ENCODE peak calls at places on chromosome 9, in nine cellular contexts. D is OCI-M1; W is effector memory CD4-positive, alpha-beta T cell; X is GM04504; N is psoas muscle; Z is naive thymus-derived CD8-positive, alpha-beta T cell; Q is stimulated activated CD4-positive, alpha-beta T cell treated with anti-CD3 and anti-CD28 coated beads, TNF-alpha, amount 100 ng/mL, for 4 hours; H is activated naive CD4-positive, alpha-beta T cell treated with Interleukin-2 at 50 U/mL for 16 hours; K is retina. J is an unnamed sample.

GRCh38 chr9:89441655-89441970 is 56.3 kb downstream of the SEMA4D start:
- DNase-seq in H (no peak), X (no peak), N (no peak), K (no peak), Z (no peak), W (no peak), D (no peak), Q (no peak), J (no peak)

GRCh38 chr9:91059713-91060112 is 258.1 kb downstream of the SYK start:
- DNase-seq in K (no peak), D (no peak), N (no peak), W (no peak), Q (no peak), X (no peak), Z (no peak), H (no peak), J (no peak)

GRCh38 chr9:33273972-33274328 is 9.1 kb downstream of the CHMP5 start:
- DNase-seq in Q (no peak), H (no peak), W (no peak), D (no peak), X (no peak), K (no peak), Z (no peak), N (no peak), J (no peak)

GRCh38 chr9:130106860-130107848 is 53.4 kb downstream of the GPR107 start:
- DNase-seq in D (peak; percentile 83), X (peak; percentile 63), H (peak; percentile 85), Z (peak; percentile 82), N (peak; percentile 80), W (peak; percentile 64), K (peak; percentile 71), Q (peak; percentile 81), J (peak; percentile 93)

GRCh38 chr9:109799792-109800191 is 19.8 kb downstream of the PALM2AKAP2 start:
- DNase-seq in Q (no peak), W (no peak), X (no peak), Z (no peak), H (no peak), N (no peak), K (no peak), D (no peak), J (no peak)

GRCh38 chr9:87853843-87854242 is 28.8 kb upstream of the SPATA31E1 start:
- DNase-seq in H (no peak), N (no peak), W (no peak), D (no peak), X (no peak), Z (no peak), K (no peak), Q (no peak), J (peak; percentile 52)

GRCh38 chr9:72834994-72835393 is 117.9 kb downstream of the ALDH1A1 start:
- DNase-seq in W (no peak), Q (no peak), K (no peak), X (no peak), H (no peak), D (no peak), Z (no peak), N (no peak), J (no peak)

GRCh38 chr9:129814432-129815223 is 9.3 kb downstream of the TOR1A start:
- DNase-seq in Z (no peak), H (no peak), K (no peak), N (no peak), X (no peak), W (no peak), D (no peak), Q (no peak), J (no peak)

GRCh38 chr9:126126807-126127206 is 199.8 kb upstream of the MVB12B start:
- DNase-seq in K (no peak), Q (no peak), X (no peak), Z (no peak), W (no peak), H (no peak), N (no peak), D (no peak), J (no peak)

GRCh38 chr9:130339306-130339705 is 73.7 kb downstream of the HMCN2 start:
- DNase-seq in Q (no peak), W (no peak), K (no peak), Z (no peak), N (no peak), D (no peak), H (no peak), X (no peak), J (no peak)

GRCh38 chr9:133979124-133979920 is 12.8 kb downstream of the VAV2 start:
- DNase-seq in Q (no peak), W (no peak), D (no peak), K (peak; percentile 76), H (no peak), X (no peak), Z (no peak), N (peak; percentile 51), J (peak; percentile 77)

GRCh38 chr9:38761334-38761733 is 41.4 kb upstream of the FAM240B start:
- DNase-seq in Q (no peak), W (no peak), H (no peak), N (no peak), Z (no peak), X (no peak), D (no peak), K (no peak), J (peak; percentile 55)

GRCh38 chr9:120729796-120730195 is 15.5 kb upstream of the MEGF9 start:
- DNase-seq in K (peak; percentile 24), H (no peak), W (no peak), Q (no peak), X (no peak), N (no peak), Z (no peak), D (peak; percentile 30), J (peak; percentile 41)

GRCh38 chr9:115672477-115673316 is 480.9 kb upstream of the PAPPA start:
- DNase-seq in N (no peak), H (no peak), W (no peak), K (peak; percentile 38), X (peak; percentile 94), Q (no peak), D (peak; percentile 8), Z (no peak), J (peak; percentile 88)

GRCh38 chr9:76302543-76302942 is 91.7 kb downstream of the RFK start:
- DNase-seq in N (no peak), Q (no peak), K (no peak), W (no peak), D (no peak), X (no peak), Z (no peak), H (no peak), J (no peak)

GRCh38 chr9:130024597-130024994 is 18.4 kb downstream of the FNBP1 start:
- DNase-seq in D (no peak), Z (no peak), N (no peak), W (no peak), H (no peak), Q (no peak), X (no peak), K (no peak), J (no peak)

GRCh38 chr9:37908698-37909186 is 4.8 kb upstream of the SLC25A51 start:
- DNase-seq in N (no peak), X (peak; percentile 34), Q (no peak), Z (no peak), H (no peak), D (peak; percentile 17), K (no peak), W (no peak), J (no peak)

GRCh38 chr9:97924386-97924785 is 2.1 kb upstream of the TRMO start:
- DNase-seq in K (no peak), Z (no peak), W (no peak), H (no peak), X (no peak), N (no peak), D (peak; percentile 72), Q (no peak), J (no peak)

GRCh38 chr9:91151741-91152095 is 210.0 kb downstream of the AUH start:
- DNase-seq in W (no peak), D (no peak), N (no peak), X (no peak), K (no peak), Q (no peak), H (no peak), Z (no peak), J (no peak)

GRCh38 chr9:133463234-133463863 is 3.6 kb downstream of the CACFD1 start:
- DNase-seq in D (no peak), N (no peak), Q (no peak), W (no peak), X (no peak), Z (no peak), H (no peak), K (no peak), J (peak; percentile 42)

GRCh38 chr9:7234144-7234543 is 476.4 kb downstream of the KDM4C start:
- DNase-seq in Q (no peak), K (no peak), N (no peak), Z (no peak), W (no peak), D (peak; percentile 100), X (no peak), H (peak; percentile 12), J (peak; percentile 72)

GRCh38 chr9:21690561-21690960 is 111.9 kb upstream of the MTAP start:
- DNase-seq in D (no peak), Z (no peak), W (no peak), Q (no peak), H (no peak), K (no peak), N (no peak), X (no peak), J (no peak)

GRCh38 chr9:36825179-36825578 is 208.9 kb downstream of the PAX5 start:
- DNase-seq in D (no peak), K (no peak), H (no peak), Q (no peak), N (no peak), X (no peak), Z (no peak), W (no peak), J (no peak)

GRCh38 chr9:121445986-121446385 is 53.7 kb downstream of the GGTA1 start:
- DNase-seq in K (no peak), H (no peak), Q (no peak), X (no peak), Z (no peak), N (no peak), W (no peak), D (no peak), J (no peak)

GRCh38 chr9:21906213-21906612 is 88.0 kb downstream of the CDKN2A start:
- DNase-seq in N (no peak), H (no peak), K (no peak), X (no peak), Q (no peak), Z (no peak), D (no peak), W (no peak), J (no peak)

GRCh38 chr9:132662152-132662945 is 7.4 kb downstream of the DDX31 start:
- DNase-seq in Q (no peak), Z (no peak), X (no peak), D (no peak), H (no peak), W (no peak), K (no peak), N (no peak), J (peak; percentile 74)

GRCh38 chr9:101486693-101487442 is 46.8 kb upstream of the RNF20 start:
- DNase-seq in Z (no peak), K (peak; percentile 94), H (no peak), N (peak; percentile 39), W (no peak), Q (no peak), D (peak; percentile 89), X (peak; percentile 28), J (peak; percentile 90)

GRCh38 chr9:77177143-77177893 is at the start of gene VPS13A:
- DNase-seq in N (peak; percentile 92), K (peak; percentile 96), W (peak; percentile 89), X (peak; percentile 78), Q (peak; percentile 84), Z (peak; percentile 93), H (peak; percentile 93), D (peak; percentile 95), J (peak; percentile 99)

GRCh38 chr9:20591223-20591622 is 31.1 kb downstream of the MLLT3 start:
- DNase-seq in N (no peak), Z (no peak), Q (no peak), D (no peak), W (no peak), H (no peak), K (no peak), X (no peak), J (no peak)